ENCODE peak calls at places on chromosomes 2 and 18, in eight cellular contexts. R is tibial nerve, E is suprapubic skin, F is stomach, N is transverse colon, J is K562, O is GM12878, G is HepG2. M is an unnamed sample.

GRCh38 chr2:120029672-120030640 is 17.1 kb downstream of the EPB41L5 start:
- DNase-seq in N (no peak), F (no peak), O (no peak), R (no peak), G (no peak), E (no peak), J (no peak), M (no peak)

GRCh38 chr2:219453691-219454131 is 19.1 kb downstream of the SPEG start:
- DNase-seq in R (no peak), F (no peak), J (no peak), O (no peak), N (peak; percentile 75), G (no peak), E (no peak), M (peak; percentile 96)

GRCh38 chr18:75003764-75004690 is 204.9 kb downstream of the PTGR3 start:
- DNase-seq in G (no peak), R (no peak), J (no peak), O (no peak), N (no peak), F (no peak), E (no peak), M (no peak)

GRCh38 chr18:42192251-42193248 is 237.5 kb downstream of the PIK3C3 start:
- DNase-seq in J (no peak), O (no peak), G (peak; percentile 85), R (no peak), E (no peak), N (no peak), F (no peak), M (no peak)

GRCh38 chr2:74513605-74514367 is 464 bp upstream of the TLX2 start:
- DNase-seq in J (no peak), E (no peak), F (no peak), O (no peak), R (no peak), N (no peak), G (no peak), M (no peak)

GRCh38 chr2:139259422-139260051 is 479.3 kb upstream of the NXPH2 start:
- DNase-seq in E (no peak), O (no peak), J (no peak), F (no peak), G (peak; percentile 70), N (no peak), R (no peak), M (no peak)

GRCh38 chr2:17628349-17629261 is 88.1 kb downstream of the VSNL1 start:
- DNase-seq in N (no peak), F (no peak), O (no peak), R (no peak), J (no peak), E (no peak), G (no peak), M (no peak)

GRCh38 chr2:32553829-32554432 is 73.9 kb upstream of the TTC27 start:
- DNase-seq in F (no peak), O (peak; percentile 19), R (no peak), E (no peak), J (peak; percentile 61), N (no peak), G (peak; percentile 43), M (no peak)

GRCh38 chr2:48228345-48228684 is 301.6 kb upstream of the STON1 start:
- DNase-seq in G (no peak), F (no peak), N (no peak), E (no peak), R (no peak), J (no peak), O (no peak), M (no peak)

GRCh38 chr2:73985318-73986084 is 791 bp downstream of the TET3 start:
- DNase-seq in N (peak; percentile 40), E (peak; percentile 72), R (no peak), O (no peak), G (peak; percentile 31), F (peak; percentile 34), J (peak; percentile 55), M (no peak)

GRCh38 chr18:22233271-22233670 is 63.9 kb downstream of the GATA6 start:
- DNase-seq in F (peak; percentile 57), G (no peak), O (no peak), N (peak; percentile 68), E (no peak), R (no peak), J (no peak), M (no peak)

GRCh38 chr2:2573205-2573604 is 242.1 kb upstream of the MYT1L start:
- DNase-seq in O (no peak), G (no peak), F (no peak), E (no peak), J (no peak), N (no peak), R (no peak), M (peak; percentile 66)

GRCh38 chr2:67055387-67056304 is 341.5 kb upstream of the ETAA1 start:
- DNase-seq in O (no peak), E (no peak), N (no peak), R (no peak), G (peak; percentile 10), J (no peak), F (no peak), M (no peak)

GRCh38 chr2:21535826-21536225 is 412.1 kb downstream of the TDRD15 start:
- DNase-seq in N (no peak), R (no peak), J (peak; percentile 0), G (no peak), E (no peak), F (no peak), O (no peak), M (no peak)
- H3K9me3 ChIP-seq in N (peaks cover 15% of the 10 kb centered on the region), R (no peaks in the 10 kb centered on the region), J (peaks cover 1% of the 10 kb centered on the region), G (peaks cover 32% of the 10 kb centered on the region), E (peaks cover 17% of the 10 kb centered on the region), F (no peaks in the 10 kb centered on the region), O (no peaks in the 10 kb centered on the region), M (no peaks in the 10 kb centered on the region)

DNA sequence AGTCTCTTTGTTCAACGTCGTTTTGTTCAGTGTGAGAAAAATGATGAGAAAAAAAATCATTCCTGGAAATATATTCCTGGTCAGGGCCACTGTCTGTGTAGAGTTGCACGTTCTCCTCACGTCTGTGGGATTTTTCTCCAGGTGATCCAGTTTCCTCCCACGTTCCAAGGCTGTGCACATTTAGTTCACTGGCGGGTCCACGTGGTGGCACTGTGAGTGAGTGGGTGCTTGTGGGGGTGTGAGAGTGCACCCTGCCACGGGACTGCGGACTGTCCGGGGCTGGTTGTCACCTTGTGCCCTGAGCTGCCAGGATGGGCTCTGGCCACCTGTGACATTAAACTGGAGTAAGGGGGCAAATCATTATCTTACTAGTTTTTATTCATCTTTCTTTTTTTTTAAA is 30.3 kb upstream of the ACYP2 start:
- DNase-seq in N (no peak), O (no peak), R (no peak), E (no peak), J (no peak), G (no peak), F (no peak), M (no peak)
- TF ChIP-seq EP300 in N (no peak), O (no peak), R (no peak), E (no peak), J (no peak), G (no peak), F (no peak), M (no peak)

GRCh38 chr18:44842588-44843412 is 162.1 kb downstream of the SETBP1 start:
- DNase-seq in O (no peak), E (no peak), J (no peak), F (no peak), R (no peak), N (no peak), G (no peak), M (no peak)

GRCh38 chr18:44840053-44840826 is 159.6 kb downstream of the SETBP1 start:
- DNase-seq in E (no peak), R (no peak), O (no peak), N (no peak), J (no peak), G (no peak), F (no peak), M (no peak)

GRCh38 chr18:44839239-44839666 is 158.6 kb downstream of the SETBP1 start:
- DNase-seq in F (peak; percentile 74), J (peak; percentile 67), N (peak; percentile 80), G (no peak), O (peak; percentile 64), R (peak; percentile 42), E (no peak), M (no peak)

GRCh38 chr18:44841769-44842587 is 161.3 kb downstream of the SETBP1 start:
- DNase-seq in G (no peak), F (no peak), R (no peak), O (no peak), J (no peak), E (no peak), N (no peak), M (no peak)

DNA sequence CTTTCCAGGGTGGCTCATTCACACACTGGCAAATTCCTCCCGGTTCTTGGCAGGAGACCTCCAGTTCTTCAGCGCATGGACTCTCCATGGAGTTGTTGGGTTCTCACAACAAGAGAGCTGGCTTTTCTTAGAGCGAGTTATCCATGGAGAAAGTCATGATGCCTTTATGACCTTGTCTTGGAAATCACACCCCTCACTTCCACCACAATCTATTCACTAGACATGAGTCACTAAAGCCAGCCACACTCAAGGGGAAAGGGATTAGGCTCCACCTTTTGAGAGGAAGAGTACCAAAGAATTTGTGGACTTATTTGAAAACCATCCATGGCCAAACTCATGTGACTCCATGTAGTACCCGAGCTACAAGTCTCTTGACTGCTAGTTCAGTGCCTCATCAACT is 160.5 kb downstream of the SETBP1 start:
- DNase-seq in G (no peak), F (no peak), R (no peak), O (no peak), J (no peak), N (no peak), E (no peak), M (no peak)
- H3K9me3 ChIP-seq in G (no peaks in the 10 kb centered on the region), F (no peaks in the 10 kb centered on the region), R (no peaks in the 10 kb centered on the region), O (peaks cover 1% of the 10 kb centered on the region), J (no peaks in the 10 kb centered on the region), N (no peaks in the 10 kb centered on the region), E (no peaks in the 10 kb centered on the region), M (no peaks in the 10 kb centered on the region)

GRCh38 chr2:190999058-190999457 is 14.9 kb downstream of the STAT1 start:
- DNase-seq in E (no peak), O (no peak), J (no peak), N (no peak), R (no peak), G (no peak), F (no peak), M (no peak)

GRCh38 chr2:190996338-190996946 is 17.5 kb downstream of the STAT1 start:
- DNase-seq in O (no peak), E (no peak), F (no peak), N (no peak), R (no peak), G (peak; percentile 70), J (peak; percentile 65), M (no peak)

GRCh38 chr2:190994148-190994547 is 19.8 kb downstream of the STAT1 start:
- DNase-seq in E (no peak), O (no peak), N (no peak), G (no peak), J (no peak), F (no peak), R (no peak), M (no peak)

GRCh38 chr2:190997516-190998113 is 16.4 kb downstream of the STAT1 start:
- DNase-seq in E (no peak), R (no peak), F (no peak), J (no peak), N (no peak), O (no peak), G (no peak), M (no peak)

DNA sequence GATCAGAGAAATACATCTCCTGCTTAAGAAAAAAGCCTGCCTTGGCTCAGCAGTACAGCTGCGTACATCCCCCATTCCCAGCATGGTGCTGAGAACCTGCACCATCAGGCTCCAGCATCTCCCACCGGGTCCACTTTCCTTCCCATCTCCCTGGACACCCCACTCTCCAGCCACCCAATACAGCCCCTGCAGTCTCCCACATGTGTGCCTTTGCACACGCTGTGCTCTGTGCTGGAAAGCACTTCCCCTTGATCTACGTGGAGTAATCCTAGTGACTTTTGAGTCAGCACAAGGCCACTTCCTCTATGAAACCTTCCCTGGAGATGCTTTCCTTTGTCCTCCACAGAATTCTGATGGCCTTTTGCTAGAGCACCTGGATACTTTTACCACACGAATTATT is 17.0 kb downstream of the STAT1 start:
- DNase-seq in R (no peak), N (no peak), G (no peak), E (no peak), F (no peak), O (no peak), J (no peak), M (no peak)
- TF ChIP-seq EP300 in R (no peak), N (no peak), G (no peak), E (no peak), F (no peak), O (no peak), J (no peak), M (no peak)

M was measured in esophagus muscularis mucosa.